ENCODE peak calls at places on chromosomes 11 and 22, in nine cellular contexts. X, U, R, F, I, N, K, C and E are unnamed samples.
A peak's percentile ranks its signal among the peaks of the same experiment; 100 is the strongest.

GRCh38 chr11:10594407-10594806 is 25.9 kb upstream of the LYVE1 start:
- DNase-seq in C (no peak), N (no peak), K (peak; percentile 97), I (no peak), F (no peak), R (no peak), X (no peak), U (no peak), E (no peak)

GRCh38 chr22:34070051-34070450 is 149.8 kb upstream of the LARGE1 start:
- DNase-seq in U (no peak), X (no peak), N (no peak), R (no peak), K (no peak), C (no peak), F (no peak), I (no peak), E (no peak)

GRCh38 chr11:130465259-130465658 is 16.8 kb downstream of the ADAMTS15 start:
- DNase-seq in K (no peak), R (no peak), C (no peak), I (no peak), X (no peak), N (no peak), U (no peak), F (no peak), E (no peak)

GRCh38 chr22:19884954-19885751 is 30.5 kb upstream of the GNB1L start:
- DNase-seq in K (no peak), C (no peak), R (no peak), U (no peak), X (no peak), F (no peak), N (no peak), I (no peak), E (no peak)

GRCh38 chr11:64060861-64061444 is 25.2 kb downstream of the FLRT1 start:
- DNase-seq in C (no peak), U (no peak), F (peak; percentile 33), N (peak; percentile 92), K (no peak), X (peak; percentile 30), I (peak; percentile 48), R (peak; percentile 64), E (peak; percentile 83)

GRCh38 chr11:113255741-113256140 is 58.6 kb upstream of the TTC12 start:
- DNase-seq in I (no peak), C (no peak), R (no peak), X (no peak), F (no peak), N (no peak), U (no peak), K (no peak), E (no peak)

GRCh38 chr11:1006762-1007161 is 29.8 kb downstream of the MUC6 start:
- DNase-seq in X (no peak), F (no peak), I (no peak), N (no peak), C (no peak), R (no peak), K (no peak), U (no peak), E (no peak)

GRCh38 chr11:131724436-131724995 is 354.1 kb downstream of the NTM start:
- DNase-seq in R (no peak), C (no peak), K (no peak), I (no peak), U (no peak), X (no peak), F (no peak), N (no peak), E (no peak)

GRCh38 chr22:20956258-20957117 is 10.6 kb upstream of the AIFM3 start:
- DNase-seq in I (no peak), X (no peak), F (peak; percentile 49), U (no peak), R (peak; percentile 94), C (peak; percentile 54), K (peak; percentile 57), N (peak; percentile 63), E (peak; percentile 50)

GRCh38 chr11:86011175-86011574 is 57.7 kb downstream of the PICALM start:
- DNase-seq in X (no peak), I (no peak), F (no peak), N (no peak), K (no peak), R (no peak), C (no peak), U (no peak), E (no peak)

GRCh38 chr11:92332986-92333385 is 108.4 kb downstream of the FAT3 start:
- DNase-seq in F (no peak), I (no peak), U (no peak), X (no peak), C (no peak), R (peak; percentile 56), N (no peak), K (no peak), E (no peak)

GRCh38 chr11:57340228-57340627 is 2.1 kb downstream of the P2RX3 start:
- DNase-seq in U (no peak), K (no peak), C (no peak), X (no peak), R (peak; percentile 54), I (peak; percentile 19), F (no peak), N (peak; percentile 65), E (peak; percentile 72)

GRCh38 chr11:38013157-38013556 is 1415.1 kb upstream of the RAG2 start:
- DNase-seq in R (no peak), K (no peak), U (no peak), X (no peak), N (no peak), F (no peak), C (no peak), I (no peak), E (no peak)

GRCh38 chr11:121721961-121722360 is 269.2 kb upstream of the SORL1-AS1 start:
- DNase-seq in R (no peak), N (no peak), X (no peak), K (no peak), C (no peak), F (no peak), U (no peak), I (no peak), E (no peak)

GRCh38 chr11:126083829-126084607 is 21.4 kb upstream of the CDON start:
- DNase-seq in I (no peak), K (no peak), C (no peak), F (no peak), R (no peak), N (peak; percentile 91), X (peak; percentile 13), U (no peak), E (no peak)

GRCh38 chr22:45544588-45545170 is 42.0 kb downstream of the FBLN1 start:
- DNase-seq in K (peak; percentile 49), N (no peak), C (no peak), I (no peak), X (no peak), R (no peak), U (no peak), F (no peak), E (no peak)

GRCh38 chr11:69825037-69825834 is 6.0 kb upstream of the FGF3 start:
- DNase-seq in F (no peak), K (no peak), R (no peak), X (no peak), I (no peak), U (no peak), N (no peak), C (no peak), E (no peak)

GRCh38 chr11:763073-763463 is 14.2 kb downstream of the GATD1 start:
- DNase-seq in N (no peak), R (peak; percentile 55), F (no peak), X (no peak), K (peak; percentile 32), I (no peak), C (no peak), U (no peak), E (no peak)

GRCh38 chr22:25930710-25931353 is 188.8 kb downstream of the MYO18B start:
- DNase-seq in X (no peak), N (no peak), C (no peak), K (no peak), F (no peak), R (no peak), U (no peak), I (no peak), E (no peak)

GRCh38 chr22:40975346-40975745 is 24.2 kb downstream of the RBX1 start:
- DNase-seq in N (no peak), U (no peak), F (no peak), K (no peak), X (no peak), C (no peak), I (no peak), R (no peak), E (no peak)

DNA sequence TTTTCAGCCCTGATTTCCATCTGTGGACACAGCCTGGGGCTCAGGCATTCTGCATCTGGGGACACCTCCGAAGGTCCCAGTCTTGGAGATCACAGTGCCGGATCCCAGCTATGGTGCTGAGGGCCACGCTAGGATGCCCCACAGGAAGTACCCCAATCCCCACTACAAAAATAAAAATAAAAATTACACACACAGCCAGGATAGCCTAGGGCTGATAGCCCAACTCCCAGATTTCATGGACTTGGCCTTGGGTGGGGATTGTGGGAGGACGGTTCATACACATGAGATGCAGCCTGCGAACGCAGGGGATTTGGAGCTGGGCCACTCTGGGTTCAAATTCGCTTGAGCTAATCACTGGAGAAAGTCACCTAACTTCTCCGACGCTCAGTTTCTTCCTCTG is 237.7 kb downstream of the BUD13 start:
- DNase-seq in F (no peak), I (no peak), U (no peak), N (no peak), K (no peak), X (no peak), C (no peak), R (no peak), E (no peak)
- H3K4me3 ChIP-seq in F (no peak overlapping the region), I (no peak overlapping the region), U (no peak overlapping the region), N (no peak overlapping the region), K (no peak overlapping the region), X (no peak overlapping the region), C (no peak overlapping the region), R (no peak overlapping the region), E (no peak overlapping the region)

GRCh38 chr22:22667966-22668880 is 23.8 kb downstream of the GGTLC2 start:
- DNase-seq in I (no peak), X (no peak), N (peak; percentile 38), F (no peak), K (no peak), C (no peak), R (no peak), U (no peak), E (no peak)
- H3K4me1 ChIP-seq in I (no peaks in the 10 kb centered on the region), X (no peaks in the 10 kb centered on the region), N (peaks cover 9% of the 10 kb centered on the region), F (no peaks in the 10 kb centered on the region), K (no peaks in the 10 kb centered on the region), C (no peaks in the 10 kb centered on the region), R (no peaks in the 10 kb centered on the region), U (no peaks in the 10 kb centered on the region), E (no peaks in the 10 kb centered on the region)

GRCh38 chr11:111455291-111456085 is 56.7 kb downstream of the BTG4 start:
- DNase-seq in C (no peak), N (no peak), K (no peak), R (no peak), X (no peak), U (no peak), I (no peak), F (no peak), E (no peak)
- H3K27me3 ChIP-seq in C (no peaks in the 10 kb centered on the region), N (no peaks in the 10 kb centered on the region), K (no peaks in the 10 kb centered on the region), R (no peaks in the 10 kb centered on the region), X (no peaks in the 10 kb centered on the region), U (no peaks in the 10 kb centered on the region), I (no peaks in the 10 kb centered on the region), F (peaks cover 6% of the 10 kb centered on the region), E (peaks cover 11% of the 10 kb centered on the region)

DNA sequence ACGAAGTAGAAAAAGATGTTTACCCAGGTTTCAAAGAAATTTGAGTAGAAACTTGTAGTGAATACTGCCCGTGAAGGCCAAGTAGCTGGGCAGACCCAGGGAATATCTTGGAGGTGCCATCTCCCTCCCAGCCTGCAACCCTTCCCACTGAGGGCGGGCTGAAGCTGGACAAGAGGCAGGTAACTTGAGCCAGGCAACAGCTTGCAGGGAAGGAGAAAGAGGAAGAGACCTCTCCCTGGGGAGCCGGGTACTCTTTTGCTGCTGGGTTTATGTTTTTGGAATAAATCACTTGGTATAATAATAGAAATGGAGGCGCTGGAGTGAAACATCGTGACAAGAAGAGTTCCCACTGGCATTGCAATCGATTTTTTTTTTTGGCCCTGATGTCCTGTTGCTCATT is 49.4 kb upstream of the JAM3 start:
- DNase-seq in X (no peak), I (no peak), K (no peak), C (no peak), U (no peak), F (no peak), N (no peak), R (no peak), E (no peak)
- H3K4me3 ChIP-seq in X (no peak overlapping the region), I (no peak overlapping the region), K (no peak overlapping the region), C (no peak overlapping the region), U (no peak overlapping the region), F (no peak overlapping the region), N (no peak overlapping the region), R (no peak overlapping the region), E (no peak overlapping the region)